ENCODE peak calls at places on chromosomes 1 and 21, in seven cellular contexts. One of them, this sample, is unnamed.

GRCh38 chr1:228734881-228735801 is at the start of gene RHOU:
- DNase-seq in A549: peak; percentile 68
- DNase-seq in neuronal stem cell: peak; percentile 67
- DNase-seq in H9: peak; percentile 61
- DNase-seq in effector memory CD4-positive, alpha-beta T cell: peak; percentile 36
- DNase-seq in ovary: peak; percentile 82
- DNase-seq in right cardiac atrium: peak; percentile 86
- DNase-seq in this sample: peak; percentile 58

GRCh38 chr1:45205910-45206721 is at the start of gene ZSWIM5:
- DNase-seq in A549: peak; percentile 38
- DNase-seq in neuronal stem cell: peak; percentile 69
- DNase-seq in H9: peak; percentile 61
- DNase-seq in effector memory CD4-positive, alpha-beta T cell: peak; percentile 51
- DNase-seq in ovary: peak; percentile 81
- DNase-seq in right cardiac atrium: peak; percentile 75
- DNase-seq in this sample: peak; percentile 50

GRCh38 chr1:201748331-201748730 is 80.6 kb upstream of the IPO9 start:
- DNase-seq in A549: no peak
- DNase-seq in neuronal stem cell: no peak
- DNase-seq in H9: no peak
- DNase-seq in effector memory CD4-positive, alpha-beta T cell: no peak
- DNase-seq in ovary: no peak
- DNase-seq in right cardiac atrium: no peak
- DNase-seq in this sample: no peak

GRCh38 chr1:198879711-198880306 is 241.0 kb downstream of the PTPRC start:
- DNase-seq in A549: no peak
- DNase-seq in neuronal stem cell: no peak
- DNase-seq in H9: no peak
- DNase-seq in effector memory CD4-positive, alpha-beta T cell: no peak
- DNase-seq in ovary: no peak
- DNase-seq in right cardiac atrium: no peak
- DNase-seq in this sample: no peak

GRCh38 chr1:16351449-16351993 is 759 bp downstream of the FBXO42 start:
- DNase-seq in A549: no peak
- DNase-seq in neuronal stem cell: no peak
- DNase-seq in H9: no peak
- DNase-seq in effector memory CD4-positive, alpha-beta T cell: no peak
- DNase-seq in ovary: no peak
- DNase-seq in right cardiac atrium: no peak
- DNase-seq in this sample: peak; percentile 52

GRCh38 chr1:47235280-47235679 is 3.3 kb upstream of the TAL1 start:
- DNase-seq in A549: no peak
- DNase-seq in neuronal stem cell: no peak
- DNase-seq in H9: no peak
- DNase-seq in effector memory CD4-positive, alpha-beta T cell: no peak
- DNase-seq in ovary: no peak
- DNase-seq in right cardiac atrium: peak; percentile 56
- DNase-seq in this sample: peak; percentile 49

GRCh38 chr1:174258148-174258550 is 98.8 kb downstream of the RABGAP1L start:
- DNase-seq in A549: peak; percentile 56
- DNase-seq in neuronal stem cell: peak; percentile 29
- DNase-seq in H9: peak; percentile 36
- DNase-seq in effector memory CD4-positive, alpha-beta T cell: no peak
- DNase-seq in ovary: peak; percentile 33
- DNase-seq in right cardiac atrium: no peak
- DNase-seq in this sample: peak; percentile 66

GRCh38 chr1:210232524-210233215 is at the start of gene SERTAD4:
- DNase-seq in A549: peak; percentile 40
- DNase-seq in neuronal stem cell: peak; percentile 48
- DNase-seq in H9: peak; percentile 60
- DNase-seq in effector memory CD4-positive, alpha-beta T cell: no peak
- DNase-seq in ovary: peak; percentile 63
- DNase-seq in right cardiac atrium: peak; percentile 47
- DNase-seq in this sample: peak; percentile 46

GRCh38 chr1:243883551-243883950 is 33.5 kb upstream of the AKT3 start:
- DNase-seq in A549: no peak
- DNase-seq in neuronal stem cell: no peak
- DNase-seq in H9: no peak
- DNase-seq in effector memory CD4-positive, alpha-beta T cell: no peak
- DNase-seq in ovary: no peak
- DNase-seq in right cardiac atrium: no peak
- DNase-seq in this sample: no peak

GRCh38 chr1:227769601-227770494 is 34.6 kb downstream of the SNAP47 start:
- DNase-seq in A549: no peak
- DNase-seq in neuronal stem cell: no peak
- DNase-seq in H9: no peak
- DNase-seq in effector memory CD4-positive, alpha-beta T cell: no peak
- DNase-seq in ovary: no peak
- DNase-seq in right cardiac atrium: no peak
- DNase-seq in this sample: no peak

GRCh38 chr21:20774737-20775136 is 223.5 kb upstream of the NCAM2 start:
- DNase-seq in A549: no peak
- DNase-seq in neuronal stem cell: no peak
- DNase-seq in H9: no peak
- DNase-seq in effector memory CD4-positive, alpha-beta T cell: no peak
- DNase-seq in ovary: no peak
- DNase-seq in right cardiac atrium: no peak
- DNase-seq in this sample: no peak

GRCh38 chr21:24671901-24672300 is 935.4 kb downstream of the MRPL39 start:
- DNase-seq in A549: no peak
- DNase-seq in neuronal stem cell: no peak
- DNase-seq in H9: no peak
- DNase-seq in effector memory CD4-positive, alpha-beta T cell: no peak
- DNase-seq in ovary: no peak
- DNase-seq in right cardiac atrium: no peak
- DNase-seq in this sample: no peak

GRCh38 chr1:207102659-207103058 is 1.4 kb upstream of the C4BPA start:
- DNase-seq in A549: no peak
- DNase-seq in neuronal stem cell: no peak
- DNase-seq in H9: no peak
- DNase-seq in effector memory CD4-positive, alpha-beta T cell: no peak
- DNase-seq in ovary: no peak
- DNase-seq in right cardiac atrium: no peak
- DNase-seq in this sample: no peak

GRCh38 chr1:64624446-64624766 is 120.5 kb upstream of the RAVER2 start:
- DNase-seq in A549: no peak
- DNase-seq in neuronal stem cell: no peak
- DNase-seq in H9: no peak
- DNase-seq in effector memory CD4-positive, alpha-beta T cell: no peak
- DNase-seq in ovary: no peak
- DNase-seq in right cardiac atrium: no peak
- DNase-seq in this sample: peak; percentile 89

GRCh38 chr1:192974701-192975100 is 84.5 kb downstream of the UCHL5 start:
- DNase-seq in A549: no peak
- DNase-seq in neuronal stem cell: no peak
- DNase-seq in H9: no peak
- DNase-seq in effector memory CD4-positive, alpha-beta T cell: no peak
- DNase-seq in ovary: no peak
- DNase-seq in right cardiac atrium: no peak
- DNase-seq in this sample: no peak

GRCh38 chr1:193275773-193276172 is 89.4 kb upstream of the B3GALT2 start:
- DNase-seq in A549: no peak
- DNase-seq in neuronal stem cell: no peak
- DNase-seq in H9: peak; percentile 75
- DNase-seq in effector memory CD4-positive, alpha-beta T cell: no peak
- DNase-seq in ovary: no peak
- DNase-seq in right cardiac atrium: no peak
- DNase-seq in this sample: no peak

GRCh38 chr1:33434363-33434750 is 3.5 kb upstream of the PHC2 start:
- DNase-seq in A549: no peak
- DNase-seq in neuronal stem cell: no peak
- DNase-seq in H9: no peak
- DNase-seq in effector memory CD4-positive, alpha-beta T cell: no peak
- DNase-seq in ovary: no peak
- DNase-seq in right cardiac atrium: no peak
- DNase-seq in this sample: no peak
- H3K4me1 ChIP-seq in A549: peaks cover 24% of the 10 kb centered on the region
- H3K4me1 ChIP-seq in neuronal stem cell: peaks cover 35% of the 10 kb centered on the region
- H3K4me1 ChIP-seq in H9: peaks cover 2% of the 10 kb centered on the region
- H3K4me1 ChIP-seq in effector memory CD4-positive, alpha-beta T cell: peaks cover 7% of the 10 kb centered on the region
- H3K4me1 ChIP-seq in ovary: peaks cover 8% of the 10 kb centered on the region
- H3K4me1 ChIP-seq in right cardiac atrium: peaks cover 3% of the 10 kb centered on the region
- H3K4me1 ChIP-seq in this sample: peaks cover 43% of the 10 kb centered on the region

GRCh38 chr1:109499661-109500536 is 6.0 kb downstream of the CYB561D1 start:
- DNase-seq in A549: no peak
- DNase-seq in neuronal stem cell: no peak
- DNase-seq in H9: peak; percentile 80
- DNase-seq in effector memory CD4-positive, alpha-beta T cell: no peak
- DNase-seq in ovary: no peak
- DNase-seq in right cardiac atrium: no peak
- DNase-seq in this sample: peak; percentile 83

GRCh38 chr1:109499081-109499480 is 5.2 kb downstream of the CYB561D1 start:
- DNase-seq in A549: no peak
- DNase-seq in neuronal stem cell: no peak
- DNase-seq in H9: no peak
- DNase-seq in effector memory CD4-positive, alpha-beta T cell: no peak
- DNase-seq in ovary: no peak
- DNase-seq in right cardiac atrium: no peak
- DNase-seq in this sample: no peak

GRCh38 chr1:109495738-109496137 is 1.8 kb downstream of the CYB561D1 start:
- DNase-seq in A549: no peak
- DNase-seq in neuronal stem cell: no peak
- DNase-seq in H9: no peak
- DNase-seq in effector memory CD4-positive, alpha-beta T cell: no peak
- DNase-seq in ovary: no peak
- DNase-seq in right cardiac atrium: no peak
- DNase-seq in this sample: no peak

GRCh38 chr1:109498161-109498801 is 4.4 kb downstream of the CYB561D1 start:
- DNase-seq in A549: peak; percentile 31
- DNase-seq in neuronal stem cell: peak; percentile 49
- DNase-seq in H9: peak; percentile 84
- DNase-seq in effector memory CD4-positive, alpha-beta T cell: no peak
- DNase-seq in ovary: no peak
- DNase-seq in right cardiac atrium: no peak
- DNase-seq in this sample: peak; percentile 93

DNA sequence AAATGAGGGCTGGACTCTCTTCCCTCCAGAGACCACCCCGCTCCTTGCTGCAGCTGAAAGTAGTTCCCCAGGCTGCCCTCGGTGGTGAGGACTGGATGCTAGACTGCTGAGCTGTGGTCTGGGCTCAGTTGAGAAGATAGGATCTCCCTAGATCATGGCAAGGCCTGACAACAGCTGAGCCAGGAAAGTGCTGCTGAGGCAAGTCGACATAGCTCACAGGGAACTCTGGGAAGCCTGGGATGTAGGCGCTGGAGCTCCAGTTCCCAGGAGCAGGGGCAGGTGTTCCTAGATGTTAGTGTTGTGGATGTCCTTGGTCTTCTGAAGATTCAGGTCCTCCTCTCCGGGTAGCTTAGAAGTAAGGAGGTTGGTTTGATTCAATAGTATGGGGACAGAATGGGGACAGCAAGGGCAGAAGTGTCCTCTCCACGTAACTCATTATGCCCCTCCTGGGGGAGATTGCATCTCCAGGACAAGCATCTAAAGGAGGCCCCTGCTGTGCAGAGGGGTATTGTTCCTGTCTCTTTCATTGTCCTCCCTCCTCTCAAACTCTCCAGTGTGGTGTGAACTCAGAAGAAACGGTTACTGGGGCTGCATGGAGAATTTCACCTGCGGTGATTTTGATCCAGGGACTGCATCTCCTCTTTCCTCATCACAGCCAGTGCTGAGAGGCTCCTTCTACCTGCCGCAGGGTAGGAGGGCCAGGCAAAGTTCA is 3.7 kb downstream of the CYB561D1 start:
- DNase-seq in A549: no peak
- DNase-seq in neuronal stem cell: no peak
- DNase-seq in H9: no peak
- DNase-seq in effector memory CD4-positive, alpha-beta T cell: no peak
- DNase-seq in ovary: no peak
- DNase-seq in right cardiac atrium: no peak
- DNase-seq in this sample: no peak
- H3K4me1 ChIP-seq in A549: peaks cover 6% of the 10 kb centered on the region
- H3K4me1 ChIP-seq in neuronal stem cell: peaks cover 22% of the 10 kb centered on the region
- H3K4me1 ChIP-seq in H9: peaks cover 2% of the 10 kb centered on the region
- H3K4me1 ChIP-seq in effector memory CD4-positive, alpha-beta T cell: peaks cover 74% of the 10 kb centered on the region
- H3K4me1 ChIP-seq in ovary: peaks cover 21% of the 10 kb centered on the region
- H3K4me1 ChIP-seq in right cardiac atrium: no peaks in the 10 kb centered on the region
- H3K4me1 ChIP-seq in this sample: peaks cover 23% of the 10 kb centered on the region

GRCh38 chr1:24771574-24771973 is 26.3 kb downstream of the CLIC4 start:
- DNase-seq in A549: no peak
- DNase-seq in neuronal stem cell: no peak
- DNase-seq in H9: no peak
- DNase-seq in effector memory CD4-positive, alpha-beta T cell: no peak
- DNase-seq in ovary: no peak
- DNase-seq in right cardiac atrium: no peak
- DNase-seq in this sample: no peak

GRCh38 chr1:24768873-24769605 is 23.8 kb downstream of the CLIC4 start:
- DNase-seq in A549: no peak
- DNase-seq in neuronal stem cell: no peak
- DNase-seq in H9: no peak
- DNase-seq in effector memory CD4-positive, alpha-beta T cell: no peak
- DNase-seq in ovary: no peak
- DNase-seq in right cardiac atrium: no peak
- DNase-seq in this sample: no peak

GRCh38 chr1:24770891-24771290 is 25.6 kb downstream of the CLIC4 start:
- DNase-seq in A549: no peak
- DNase-seq in neuronal stem cell: no peak
- DNase-seq in H9: no peak
- DNase-seq in effector memory CD4-positive, alpha-beta T cell: no peak
- DNase-seq in ovary: no peak
- DNase-seq in right cardiac atrium: no peak
- DNase-seq in this sample: no peak

GRCh38 chr1:24767351-24767750 is 22.1 kb downstream of the CLIC4 start:
- DNase-seq in A549: no peak
- DNase-seq in neuronal stem cell: no peak
- DNase-seq in H9: no peak
- DNase-seq in effector memory CD4-positive, alpha-beta T cell: no peak
- DNase-seq in ovary: no peak
- DNase-seq in right cardiac atrium: no peak
- DNase-seq in this sample: no peak

GRCh38 chr1:24769656-24770651 is 24.7 kb downstream of the CLIC4 start:
- DNase-seq in A549: no peak
- DNase-seq in neuronal stem cell: no peak
- DNase-seq in H9: no peak
- DNase-seq in effector memory CD4-positive, alpha-beta T cell: no peak
- DNase-seq in ovary: no peak
- DNase-seq in right cardiac atrium: no peak
- DNase-seq in this sample: no peak
- H3K4me1 ChIP-seq in A549: peaks cover 38% of the 10 kb centered on the region
- H3K4me1 ChIP-seq in neuronal stem cell: peaks cover 4% of the 10 kb centered on the region
- H3K4me1 ChIP-seq in H9: no peaks in the 10 kb centered on the region
- H3K4me1 ChIP-seq in effector memory CD4-positive, alpha-beta T cell: no peaks in the 10 kb centered on the region
- H3K4me1 ChIP-seq in ovary: peaks cover 1% of the 10 kb centered on the region
- H3K4me1 ChIP-seq in right cardiac atrium: peaks cover 8% of the 10 kb centered on the region
- H3K4me1 ChIP-seq in this sample: peaks cover 19% of the 10 kb centered on the region

DNA sequence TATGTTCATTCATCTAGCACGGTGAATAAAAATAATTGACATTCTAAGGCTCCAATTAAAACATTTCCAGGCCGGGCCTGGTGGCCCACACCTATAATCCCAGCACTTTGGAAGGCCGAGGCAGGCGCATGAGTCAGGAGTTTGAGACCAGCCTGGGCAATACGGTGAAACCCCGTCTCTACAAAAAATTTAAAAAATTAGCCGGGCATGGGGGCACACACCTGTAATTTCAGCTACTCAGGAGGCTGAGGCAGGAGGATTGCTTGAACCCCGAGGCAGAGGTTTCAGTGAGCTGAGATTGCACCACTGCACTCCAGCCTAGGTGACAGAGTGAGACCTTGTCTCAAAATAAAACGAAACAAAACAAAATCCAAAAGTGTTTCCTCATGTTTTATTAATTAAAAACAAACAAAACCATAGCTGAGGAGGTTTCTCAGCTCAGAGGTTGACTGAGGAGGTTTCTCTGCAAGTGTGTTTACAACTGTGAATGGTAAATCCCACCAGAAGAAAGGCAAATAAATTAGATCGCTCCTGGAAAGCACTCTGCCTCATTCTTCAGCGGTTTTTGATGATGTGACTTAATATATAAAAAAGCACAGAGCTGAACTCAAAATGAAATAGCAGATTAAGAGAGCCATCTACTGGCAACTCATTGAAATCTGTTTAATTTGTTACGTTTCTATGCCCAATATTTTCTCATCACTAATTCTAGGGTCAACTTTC is 37.7 kb upstream of the ATG4C start:
- DNase-seq in A549: peak; percentile 17
- DNase-seq in neuronal stem cell: no peak
- DNase-seq in H9: no peak
- DNase-seq in effector memory CD4-positive, alpha-beta T cell: no peak
- DNase-seq in ovary: no peak
- DNase-seq in right cardiac atrium: no peak
- DNase-seq in this sample: peak; percentile 68
- H3K4me1 ChIP-seq in A549: peaks cover 3% of the 10 kb centered on the region
- H3K4me1 ChIP-seq in neuronal stem cell: no peaks in the 10 kb centered on the region
- H3K4me1 ChIP-seq in H9: no peaks in the 10 kb centered on the region
- H3K4me1 ChIP-seq in effector memory CD4-positive, alpha-beta T cell: no peaks in the 10 kb centered on the region
- H3K4me1 ChIP-seq in ovary: peaks cover 2% of the 10 kb centered on the region
- H3K4me1 ChIP-seq in right cardiac atrium: no peaks in the 10 kb centered on the region
- H3K4me1 ChIP-seq in this sample: no peaks in the 10 kb centered on the region